ENCODE peak calls at places on chromosomes 1 and 21, in ten cellular contexts. One of them, this sample, is unnamed.

GRCh38 chr1:247605286-247605685 is at the start of gene OR2G3:
- DNase-seq in aorta: no peak
- DNase-seq in right atrium auricular region: no peak
- DNase-seq in lung: no peak
- DNase-seq in Peyer's patch: no peak
- DNase-seq in fibroblast of mammary gland: no peak
- DNase-seq in substantia nigra: no peak
- DNase-seq in stimulated activated CD4-positive, alpha-beta T cell treated with anti-CD3 and anti-CD28 coated beads, Interleukin-1b, Interleukin-23, amount 100 ng/mL, for 1 hour: no peak
- DNase-seq in NCI-H2171: no peak
- DNase-seq in EH: no peak
- DNase-seq in this sample: no peak

GRCh38 chr1:244840219-244840794 is 4.8 kb downstream of the COX20 start:
- DNase-seq in right atrium auricular region: no peak
- DNase-seq in NCI-H2171: no peak
- DNase-seq in aorta: no peak
- DNase-seq in substantia nigra: no peak
- DNase-seq in EH: no peak
- DNase-seq in lung: no peak
- DNase-seq in stimulated activated CD4-positive, alpha-beta T cell treated with anti-CD3 and anti-CD28 coated beads, Interleukin-1b, Interleukin-23, amount 100 ng/mL, for 1 hour: no peak
- DNase-seq in fibroblast of mammary gland: no peak
- DNase-seq in Peyer's patch: no peak
- DNase-seq in this sample: no peak

GRCh38 chr1:42259059-42259738 is 75.8 kb downstream of the FOXJ3 start:
- DNase-seq in aorta: no peak
- DNase-seq in fibroblast of mammary gland: peak; percentile 62
- DNase-seq in lung: no peak
- DNase-seq in EH: peak; percentile 51
- DNase-seq in substantia nigra: peak; percentile 42
- DNase-seq in right atrium auricular region: no peak
- DNase-seq in NCI-H2171: no peak
- DNase-seq in stimulated activated CD4-positive, alpha-beta T cell treated with anti-CD3 and anti-CD28 coated beads, Interleukin-1b, Interleukin-23, amount 100 ng/mL, for 1 hour: no peak
- DNase-seq in Peyer's patch: no peak
- DNase-seq in this sample: peak; percentile 70

GRCh38 chr1:67489643-67490042 is 59.4 kb upstream of the SERBP1 start:
- DNase-seq in NCI-H2171: no peak
- DNase-seq in lung: no peak
- DNase-seq in Peyer's patch: no peak
- DNase-seq in aorta: no peak
- DNase-seq in stimulated activated CD4-positive, alpha-beta T cell treated with anti-CD3 and anti-CD28 coated beads, Interleukin-1b, Interleukin-23, amount 100 ng/mL, for 1 hour: no peak
- DNase-seq in substantia nigra: no peak
- DNase-seq in EH: no peak
- DNase-seq in right atrium auricular region: no peak
- DNase-seq in fibroblast of mammary gland: peak; percentile 16
- DNase-seq in this sample: peak; percentile 7

GRCh38 chr1:54335396-54336056 is 70.7 kb downstream of the SSBP3 start:
- DNase-seq in substantia nigra: no peak
- DNase-seq in fibroblast of mammary gland: peak; percentile 94
- DNase-seq in lung: peak; percentile 66
- DNase-seq in aorta: peak; percentile 81
- DNase-seq in stimulated activated CD4-positive, alpha-beta T cell treated with anti-CD3 and anti-CD28 coated beads, Interleukin-1b, Interleukin-23, amount 100 ng/mL, for 1 hour: no peak
- DNase-seq in right atrium auricular region: peak; percentile 88
- DNase-seq in EH: peak; percentile 99
- DNase-seq in NCI-H2171: no peak
- DNase-seq in Peyer's patch: no peak
- DNase-seq in this sample: peak; percentile 96

GRCh38 chr1:220189750-220190347 is 82.4 kb downstream of the RAB3GAP2 start:
- DNase-seq in aorta: no peak
- DNase-seq in NCI-H2171: peak; percentile 9
- DNase-seq in Peyer's patch: no peak
- DNase-seq in lung: no peak
- DNase-seq in fibroblast of mammary gland: peak; percentile 53
- DNase-seq in stimulated activated CD4-positive, alpha-beta T cell treated with anti-CD3 and anti-CD28 coated beads, Interleukin-1b, Interleukin-23, amount 100 ng/mL, for 1 hour: no peak
- DNase-seq in substantia nigra: no peak
- DNase-seq in right atrium auricular region: no peak
- DNase-seq in EH: peak; percentile 45
- DNase-seq in this sample: peak; percentile 61

GRCh38 chr1:171426645-171427044 is 58.7 kb upstream of the PRRC2C start:
- DNase-seq in stimulated activated CD4-positive, alpha-beta T cell treated with anti-CD3 and anti-CD28 coated beads, Interleukin-1b, Interleukin-23, amount 100 ng/mL, for 1 hour: no peak
- DNase-seq in lung: no peak
- DNase-seq in Peyer's patch: no peak
- DNase-seq in EH: no peak
- DNase-seq in fibroblast of mammary gland: no peak
- DNase-seq in substantia nigra: no peak
- DNase-seq in right atrium auricular region: no peak
- DNase-seq in NCI-H2171: no peak
- DNase-seq in aorta: no peak
- DNase-seq in this sample: no peak

GRCh38 chr1:46476673-46477072 is 13.0 kb upstream of the DMBX1 start:
- DNase-seq in right atrium auricular region: no peak
- DNase-seq in aorta: no peak
- DNase-seq in substantia nigra: no peak
- DNase-seq in stimulated activated CD4-positive, alpha-beta T cell treated with anti-CD3 and anti-CD28 coated beads, Interleukin-1b, Interleukin-23, amount 100 ng/mL, for 1 hour: no peak
- DNase-seq in lung: no peak
- DNase-seq in fibroblast of mammary gland: no peak
- DNase-seq in EH: no peak
- DNase-seq in NCI-H2171: no peak
- DNase-seq in Peyer's patch: no peak
- DNase-seq in this sample: no peak

GRCh38 chr1:27522148-27522859 is 32.3 kb upstream of the WASF2 start:
- DNase-seq in NCI-H2171: peak; percentile 88
- DNase-seq in stimulated activated CD4-positive, alpha-beta T cell treated with anti-CD3 and anti-CD28 coated beads, Interleukin-1b, Interleukin-23, amount 100 ng/mL, for 1 hour: peak; percentile 28
- DNase-seq in Peyer's patch: no peak
- DNase-seq in substantia nigra: peak; percentile 20
- DNase-seq in lung: no peak
- DNase-seq in aorta: peak; percentile 53
- DNase-seq in right atrium auricular region: no peak
- DNase-seq in EH: no peak
- DNase-seq in fibroblast of mammary gland: peak; percentile 57
- DNase-seq in this sample: peak; percentile 67

GRCh38 chr1:154743536-154744036 is 126.5 kb downstream of the KCNN3 start:
- DNase-seq in Peyer's patch: no peak
- DNase-seq in lung: no peak
- DNase-seq in aorta: no peak
- DNase-seq in right atrium auricular region: no peak
- DNase-seq in substantia nigra: no peak
- DNase-seq in fibroblast of mammary gland: no peak
- DNase-seq in stimulated activated CD4-positive, alpha-beta T cell treated with anti-CD3 and anti-CD28 coated beads, Interleukin-1b, Interleukin-23, amount 100 ng/mL, for 1 hour: no peak
- DNase-seq in EH: no peak
- DNase-seq in NCI-H2171: no peak
- DNase-seq in this sample: no peak

GRCh38 chr1:226763741-226764264 is 24.7 kb upstream of the ITPKB start:
- DNase-seq in fibroblast of mammary gland: peak; percentile 69
- DNase-seq in Peyer's patch: no peak
- DNase-seq in NCI-H2171: no peak
- DNase-seq in substantia nigra: no peak
- DNase-seq in right atrium auricular region: no peak
- DNase-seq in lung: no peak
- DNase-seq in stimulated activated CD4-positive, alpha-beta T cell treated with anti-CD3 and anti-CD28 coated beads, Interleukin-1b, Interleukin-23, amount 100 ng/mL, for 1 hour: no peak
- DNase-seq in aorta: no peak
- DNase-seq in EH: peak; percentile 96
- DNase-seq in this sample: peak; percentile 82

GRCh38 chr1:153617677-153618076 is 1.6 kb upstream of the S100A14 start:
- DNase-seq in NCI-H2171: no peak
- DNase-seq in right atrium auricular region: peak; percentile 92
- DNase-seq in Peyer's patch: no peak
- DNase-seq in stimulated activated CD4-positive, alpha-beta T cell treated with anti-CD3 and anti-CD28 coated beads, Interleukin-1b, Interleukin-23, amount 100 ng/mL, for 1 hour: peak; percentile 11
- DNase-seq in EH: peak; percentile 86
- DNase-seq in fibroblast of mammary gland: peak; percentile 60
- DNase-seq in aorta: peak; percentile 87
- DNase-seq in substantia nigra: peak; percentile 58
- DNase-seq in lung: peak; percentile 80
- DNase-seq in this sample: peak; percentile 81

GRCh38 chr1:52904590-52905375 is 16.8 kb downstream of the ECHDC2 start:
- DNase-seq in NCI-H2171: peak; percentile 8
- DNase-seq in fibroblast of mammary gland: peak; percentile 36
- DNase-seq in EH: peak; percentile 47
- DNase-seq in right atrium auricular region: no peak
- DNase-seq in substantia nigra: no peak
- DNase-seq in aorta: no peak
- DNase-seq in stimulated activated CD4-positive, alpha-beta T cell treated with anti-CD3 and anti-CD28 coated beads, Interleukin-1b, Interleukin-23, amount 100 ng/mL, for 1 hour: no peak
- DNase-seq in Peyer's patch: no peak
- DNase-seq in lung: no peak
- DNase-seq in this sample: peak; percentile 57

GRCh38 chr1:20123696-20124450 is 4.5 kb upstream of the PLA2G2D start:
- DNase-seq in stimulated activated CD4-positive, alpha-beta T cell treated with anti-CD3 and anti-CD28 coated beads, Interleukin-1b, Interleukin-23, amount 100 ng/mL, for 1 hour: no peak
- DNase-seq in EH: no peak
- DNase-seq in NCI-H2171: no peak
- DNase-seq in right atrium auricular region: no peak
- DNase-seq in aorta: no peak
- DNase-seq in lung: no peak
- DNase-seq in Peyer's patch: no peak
- DNase-seq in fibroblast of mammary gland: no peak
- DNase-seq in substantia nigra: no peak
- DNase-seq in this sample: no peak

GRCh38 chr21:36437745-36438128 is 42.2 kb downstream of the CLDN14 start:
- DNase-seq in NCI-H2171: no peak
- DNase-seq in stimulated activated CD4-positive, alpha-beta T cell treated with anti-CD3 and anti-CD28 coated beads, Interleukin-1b, Interleukin-23, amount 100 ng/mL, for 1 hour: no peak
- DNase-seq in EH: peak; percentile 88
- DNase-seq in right atrium auricular region: peak; percentile 77
- DNase-seq in Peyer's patch: no peak
- DNase-seq in fibroblast of mammary gland: peak; percentile 91
- DNase-seq in substantia nigra: no peak
- DNase-seq in aorta: no peak
- DNase-seq in lung: no peak
- DNase-seq in this sample: peak; percentile 87

GRCh38 chr1:181043025-181043880 is 9.5 kb downstream of the MR1 start:
- DNase-seq in NCI-H2171: peak; percentile 3
- DNase-seq in fibroblast of mammary gland: no peak
- DNase-seq in Peyer's patch: peak; percentile 63
- DNase-seq in stimulated activated CD4-positive, alpha-beta T cell treated with anti-CD3 and anti-CD28 coated beads, Interleukin-1b, Interleukin-23, amount 100 ng/mL, for 1 hour: no peak
- DNase-seq in right atrium auricular region: no peak
- DNase-seq in aorta: no peak
- DNase-seq in lung: peak; percentile 74
- DNase-seq in substantia nigra: no peak
- DNase-seq in EH: peak; percentile 58
- DNase-seq in this sample: peak; percentile 30

GRCh38 chr1:29984544-29985375 is 738.6 kb downstream of the MATN1 start:
- DNase-seq in NCI-H2171: no peak
- DNase-seq in fibroblast of mammary gland: no peak
- DNase-seq in EH: no peak
- DNase-seq in stimulated activated CD4-positive, alpha-beta T cell treated with anti-CD3 and anti-CD28 coated beads, Interleukin-1b, Interleukin-23, amount 100 ng/mL, for 1 hour: no peak
- DNase-seq in Peyer's patch: no peak
- DNase-seq in substantia nigra: no peak
- DNase-seq in lung: peak; percentile 28
- DNase-seq in aorta: no peak
- DNase-seq in right atrium auricular region: peak; percentile 54
- DNase-seq in this sample: no peak

GRCh38 chr1:25766721-25767436 is 33.1 kb upstream of the SELENON start:
- DNase-seq in stimulated activated CD4-positive, alpha-beta T cell treated with anti-CD3 and anti-CD28 coated beads, Interleukin-1b, Interleukin-23, amount 100 ng/mL, for 1 hour: no peak
- DNase-seq in substantia nigra: no peak
- DNase-seq in EH: no peak
- DNase-seq in right atrium auricular region: no peak
- DNase-seq in aorta: no peak
- DNase-seq in fibroblast of mammary gland: no peak
- DNase-seq in Peyer's patch: no peak
- DNase-seq in lung: no peak
- DNase-seq in NCI-H2171: no peak
- DNase-seq in this sample: no peak

GRCh38 chr1:153842006-153842471 is 66.8 kb downstream of the SLC27A3 start:
- DNase-seq in substantia nigra: no peak
- DNase-seq in lung: no peak
- DNase-seq in fibroblast of mammary gland: peak; percentile 7
- DNase-seq in EH: peak; percentile 19
- DNase-seq in stimulated activated CD4-positive, alpha-beta T cell treated with anti-CD3 and anti-CD28 coated beads, Interleukin-1b, Interleukin-23, amount 100 ng/mL, for 1 hour: no peak
- DNase-seq in Peyer's patch: no peak
- DNase-seq in aorta: no peak
- DNase-seq in NCI-H2171: peak; percentile 39
- DNase-seq in right atrium auricular region: no peak
- DNase-seq in this sample: peak; percentile 6

GRCh38 chr1:170126691-170127090 is 19.1 kb upstream of the NTMT2 start:
- DNase-seq in EH: peak; percentile 89
- DNase-seq in fibroblast of mammary gland: peak; percentile 83
- DNase-seq in substantia nigra: no peak
- DNase-seq in aorta: no peak
- DNase-seq in lung: no peak
- DNase-seq in stimulated activated CD4-positive, alpha-beta T cell treated with anti-CD3 and anti-CD28 coated beads, Interleukin-1b, Interleukin-23, amount 100 ng/mL, for 1 hour: no peak
- DNase-seq in NCI-H2171: no peak
- DNase-seq in right atrium auricular region: no peak
- DNase-seq in Peyer's patch: no peak
- DNase-seq in this sample: peak; percentile 87

GRCh38 chr1:39387452-39387851 is 104.0 kb upstream of the BMP8A start:
- DNase-seq in aorta: no peak
- DNase-seq in lung: no peak
- DNase-seq in EH: peak; percentile 95
- DNase-seq in right atrium auricular region: no peak
- DNase-seq in substantia nigra: no peak
- DNase-seq in Peyer's patch: no peak
- DNase-seq in stimulated activated CD4-positive, alpha-beta T cell treated with anti-CD3 and anti-CD28 coated beads, Interleukin-1b, Interleukin-23, amount 100 ng/mL, for 1 hour: no peak
- DNase-seq in NCI-H2171: no peak
- DNase-seq in fibroblast of mammary gland: peak; percentile 86
- DNase-seq in this sample: peak; percentile 88

GRCh38 chr1:167776151-167776550 is 54.4 kb downstream of the MPZL1 start:
- DNase-seq in right atrium auricular region: no peak
- DNase-seq in substantia nigra: no peak
- DNase-seq in lung: no peak
- DNase-seq in NCI-H2171: no peak
- DNase-seq in EH: peak; percentile 76
- DNase-seq in fibroblast of mammary gland: no peak
- DNase-seq in stimulated activated CD4-positive, alpha-beta T cell treated with anti-CD3 and anti-CD28 coated beads, Interleukin-1b, Interleukin-23, amount 100 ng/mL, for 1 hour: no peak
- DNase-seq in Peyer's patch: no peak
- DNase-seq in aorta: no peak
- DNase-seq in this sample: peak; percentile 62